ENCODE peak calls at places on chromosome 14, in ten cellular contexts. F is upper lobe of right lung, U is epithelial cell of esophagus, H is astrocyte of the spinal cord, X is sigmoid colon, Z is AG04449, M is AG04450, S is A549, C is coronary artery, P is fibroblast of the aortic adventitia. O is an unnamed sample.

GRCh38 chr14:98233656-98234055 is 1038.3 kb downstream of the BCL11B start:
- DNase-seq in Z (no peak), M (no peak), F (no peak), X (no peak), H (no peak), P (no peak), C (no peak), S (no peak), U (peak; percentile 56), O (no peak)

GRCh38 chr14:20262642-20263128 is 23.6 kb downstream of the OR11H4 start:
- DNase-seq in C (no peak), M (no peak), U (peak; percentile 96), S (no peak), X (no peak), F (no peak), Z (no peak), P (peak; percentile 59), H (no peak), O (peak; percentile 31)

GRCh38 chr14:53715390-53715730 is 241.3 kb downstream of the BMP4 start:
- DNase-seq in M (no peak), Z (no peak), F (no peak), P (peak; percentile 43), C (no peak), S (peak; percentile 10), X (no peak), U (peak; percentile 76), H (peak; percentile 76), O (no peak)

GRCh38 chr14:93007225-93007997 is 84.5 kb downstream of the CHGA start:
- DNase-seq in P (peak; percentile 75), H (peak; percentile 80), M (no peak), S (peak; percentile 28), X (peak; percentile 86), F (no peak), U (peak; percentile 86), Z (no peak), C (peak; percentile 83), O (no peak)

GRCh38 chr14:61573748-61574513 is 121.4 kb upstream of the HIF1A start:
- DNase-seq in S (no peak), C (no peak), M (no peak), F (no peak), P (peak; percentile 78), X (no peak), H (peak; percentile 57), U (peak; percentile 93), Z (no peak), O (no peak)

GRCh38 chr14:65431951-65432350 is 19.4 kb downstream of the FUT8 start:
- DNase-seq in S (no peak), X (no peak), C (no peak), H (peak; percentile 49), M (no peak), U (no peak), F (no peak), Z (no peak), P (peak; percentile 58), O (no peak)

GRCh38 chr14:63204407-63205280 is at the start of gene RHOJ:
- DNase-seq in F (no peak), Z (no peak), H (peak; percentile 39), X (peak; percentile 66), C (no peak), S (no peak), M (no peak), P (peak; percentile 45), U (no peak), O (no peak)

GRCh38 chr14:103448097-103448496 is 62.9 kb downstream of the MARK3 start:
- DNase-seq in F (no peak), Z (no peak), M (no peak), X (no peak), C (no peak), P (no peak), S (no peak), U (peak; percentile 51), H (no peak), O (no peak)

GRCh38 chr14:67514650-67515385 is 18.3 kb upstream of the PLEKHH1 start:
- DNase-seq in H (peak; percentile 32), M (no peak), C (no peak), P (peak; percentile 40), X (peak; percentile 77), F (peak; percentile 76), U (peak; percentile 28), S (peak; percentile 45), Z (no peak), O (no peak)

GRCh38 chr14:94548999-94549985 is 11.9 kb upstream of the SERPINA4 start:
- DNase-seq in H (peak; percentile 57), C (no peak), U (peak; percentile 49), F (no peak), X (no peak), Z (no peak), S (peak; percentile 44), P (peak; percentile 58), M (peak; percentile 6), O (peak; percentile 1)

DNA sequence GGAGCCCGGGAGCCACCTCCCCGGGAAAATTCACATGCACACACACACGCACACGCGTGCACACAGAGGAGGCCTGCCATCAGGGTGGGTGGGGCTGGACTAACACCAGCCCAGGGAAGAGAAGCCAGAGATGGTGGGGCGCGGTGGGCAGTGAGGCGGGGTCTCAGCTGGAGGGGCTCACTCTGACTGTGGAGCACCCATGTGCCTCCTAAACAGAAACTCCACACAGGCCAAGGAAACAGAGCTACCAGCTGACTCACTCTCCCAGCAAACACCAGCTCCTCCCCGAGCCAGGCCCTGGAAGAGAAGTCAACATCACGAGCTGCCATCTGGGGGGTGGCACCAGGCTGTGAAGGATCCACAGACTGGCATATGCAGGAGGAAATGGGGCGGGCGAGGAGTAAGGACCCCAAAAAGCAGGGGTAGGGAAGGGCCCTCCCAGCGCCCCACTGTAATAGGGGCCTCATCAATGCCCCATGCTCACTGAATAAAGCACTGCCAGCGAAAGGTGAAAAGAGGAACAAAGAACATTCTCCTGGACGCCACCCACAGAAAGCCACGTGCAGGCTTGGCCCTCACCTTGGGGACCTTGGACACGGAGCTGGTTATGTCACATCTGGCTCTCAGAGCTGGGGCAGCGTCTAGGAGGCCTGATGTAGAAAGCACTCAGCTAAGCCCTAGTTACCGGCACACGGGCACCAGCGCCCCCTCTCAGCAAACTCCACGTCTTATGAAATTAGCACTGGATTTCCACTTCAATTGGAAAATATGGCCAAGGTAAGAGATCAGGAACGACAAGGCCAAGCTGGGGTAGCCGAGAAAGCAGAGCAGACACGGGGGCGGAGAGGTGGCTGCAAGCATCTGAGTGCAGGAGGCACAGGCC is 8.4 kb upstream of the INF2 start:
- DNase-seq in P (peak; percentile 75), S (peak; percentile 87), Z (no peak), C (peak; percentile 85), M (no peak), H (peak; percentile 78), F (peak; percentile 81), U (peak; percentile 90), X (peak; percentile 89), O (no peak)
- H3K4me3 ChIP-seq in P (peak overlapping the region; percentile 40), S (peak overlapping the region; percentile 38), Z (peak overlapping the region; percentile 43), C (peak overlapping the region; percentile 51), M (peak overlapping the region; percentile 37), H (no peak overlapping the region), F (peak overlapping the region; percentile 19), U (no peak overlapping the region), X (peak overlapping the region; percentile 16), O (peak overlapping the region; percentile 9)

DNA sequence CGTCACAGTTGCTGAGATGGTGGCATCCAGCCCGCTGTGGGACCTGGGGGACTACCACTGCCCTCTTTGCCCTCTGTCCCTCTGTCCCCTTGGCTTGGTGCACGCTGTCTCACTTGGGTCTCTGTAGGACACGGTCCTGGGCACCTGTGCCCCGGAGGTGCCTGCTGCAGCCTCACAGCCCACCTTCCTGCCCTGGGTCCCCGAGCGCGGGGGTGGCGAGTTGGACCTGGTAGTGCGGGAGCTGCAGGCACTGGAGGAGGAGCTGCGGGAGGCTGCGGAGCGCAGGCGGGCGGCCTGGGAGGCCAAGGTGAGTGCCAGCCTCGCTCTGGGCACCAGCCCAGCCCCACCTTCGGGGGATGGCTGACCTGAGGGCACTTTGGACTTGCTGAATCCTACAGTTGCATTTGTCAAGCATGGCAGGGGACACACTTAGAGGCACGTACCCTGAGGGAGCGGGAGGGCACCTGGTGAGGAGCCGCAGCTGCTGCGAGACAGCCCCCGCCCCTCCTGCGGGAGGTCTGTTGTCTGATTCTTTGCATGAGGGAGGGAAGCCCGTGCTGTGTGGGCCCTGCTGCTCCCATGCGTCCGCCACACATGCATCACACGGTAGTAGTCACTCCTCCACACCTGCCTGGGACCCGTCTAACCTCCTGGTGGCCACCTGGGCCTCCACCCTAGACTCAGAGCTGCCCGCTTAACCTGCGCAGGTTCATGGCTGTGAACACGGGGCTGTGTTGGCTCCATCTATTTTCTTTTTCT is 6.8 kb downstream of the TEDC1 start:
- DNase-seq in U (no peak), S (no peak), Z (no peak), C (peak; percentile 70), X (peak; percentile 53), P (no peak), F (peak; percentile 58), M (no peak), H (no peak), O (no peak)
- TF ChIP-seq CTCF in U (no peak), S (no peak), Z (no peak), C (no peak), X (no peak), P (no peak), F (no peak), M (no peak), H (no peak), O (no peak)

DNA sequence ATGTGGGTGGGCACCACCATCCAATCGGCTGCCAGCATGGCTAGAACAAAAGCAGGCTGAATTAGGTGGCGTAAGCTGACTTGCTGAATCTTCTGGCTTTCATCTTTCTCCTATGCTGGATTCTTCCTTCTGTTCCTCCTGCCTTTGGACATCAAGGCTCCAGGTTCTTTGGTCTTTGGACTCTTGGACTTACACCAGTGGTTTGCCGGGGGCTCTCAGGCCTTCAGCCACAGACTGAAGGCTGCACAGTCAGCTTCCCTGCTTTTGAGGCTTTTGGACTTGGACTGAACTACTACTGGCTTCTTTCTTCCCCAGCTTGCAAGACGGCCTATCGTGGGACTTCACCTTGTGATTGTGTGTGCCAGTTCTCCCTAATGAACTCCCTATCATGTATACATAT is 42.0 kb downstream of the RPS6KA5 start:
- DNase-seq in H (no peak), U (no peak), S (no peak), C (no peak), F (no peak), X (no peak), Z (no peak), P (no peak), M (no peak), O (no peak)
- H3K4me3 ChIP-seq in H (no peak overlapping the region), U (no peak overlapping the region), S (no peak overlapping the region), C (no peak overlapping the region), F (no peak overlapping the region), X (no peak overlapping the region), Z (no peak overlapping the region), P (no peak overlapping the region), M (no peak overlapping the region), O (no peak overlapping the region)

GRCh38 chr14:88535813-88536212 is 19.0 kb downstream of the PTPN21 start:
- DNase-seq in X (no peak), H (no peak), F (no peak), Z (no peak), U (no peak), M (no peak), S (no peak), C (no peak), P (no peak), O (no peak)

GRCh38 chr14:88533203-88533602 is 21.6 kb downstream of the PTPN21 start:
- DNase-seq in P (no peak), H (no peak), M (no peak), S (no peak), F (no peak), U (no peak), Z (no peak), C (no peak), X (no peak), O (no peak)

DNA sequence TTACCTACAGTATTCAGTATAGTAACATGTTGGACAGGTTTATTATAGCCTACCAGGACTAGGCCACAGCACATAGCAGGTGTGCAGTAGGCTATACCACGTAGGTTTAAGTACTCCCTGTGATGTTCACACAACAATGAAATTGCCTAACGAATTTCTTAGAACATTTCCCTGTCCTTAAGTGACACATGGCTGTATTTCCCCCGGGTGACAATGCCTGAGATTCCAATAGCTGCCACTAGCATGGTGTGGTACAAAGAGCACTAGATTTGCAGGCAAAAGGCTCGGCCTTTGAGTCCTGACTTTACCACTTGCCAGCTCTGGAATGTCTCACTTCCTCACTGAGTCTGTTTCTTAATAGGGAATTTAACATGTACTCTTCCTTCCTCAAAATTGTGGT is 19.7 kb downstream of the PTPN21 start:
- DNase-seq in Z (no peak), H (no peak), X (no peak), C (no peak), U (no peak), S (no peak), P (no peak), M (no peak), F (no peak), O (no peak)
- TF ChIP-seq CTCF in Z (no peak), H (no peak), X (no peak), C (no peak), U (peak; percentile 6), S (no peak), P (no peak), M (no peak), F (no peak), O (no peak)